ENCODE peak calls at places on chromosomes 16 and 17, in four cellular contexts. J is ascending aorta, Y is mammary epithelial cell, K is thoracic aorta. X is an unnamed sample.

GRCh38 chr16:89904606-89905510 is 13.8 kb upstream of the MC1R start:
- DNase-seq in J (no peak), Y (no peak), K (no peak), X (no peak)

GRCh38 chr17:13030459-13031305 is 12.9 kb upstream of the ELAC2 start:
- DNase-seq in J (peak; percentile 71), Y (peak; percentile 34), K (no peak), X (peak; percentile 71)

GRCh38 chr17:30443721-30444120 is 33.5 kb upstream of the GOSR1 start:
- DNase-seq in J (no peak), Y (no peak), K (no peak), X (no peak)

GRCh38 chr16:85460252-85460982 is 152.7 kb upstream of the GSE1 start:
- DNase-seq in J (no peak), Y (no peak), K (no peak), X (no peak)

GRCh38 chr17:66715745-66716156 is 119.2 kb upstream of the CACNG5 start:
- DNase-seq in J (no peak), Y (peak; percentile 61), K (no peak), X (peak; percentile 76)

GRCh38 chr17:73719588-73720071 is 75.4 kb upstream of the SDK2 start:
- DNase-seq in J (no peak), Y (no peak), K (no peak), X (no peak)

GRCh38 chr16:19710191-19710908 is 7.7 kb downstream of the KNOP1 start:
- DNase-seq in J (no peak), Y (no peak), K (no peak), X (no peak)

GRCh38 chr17:5877948-5878347 is 192.2 kb upstream of the WSCD1 start:
- DNase-seq in J (no peak), Y (no peak), K (peak; percentile 16), X (peak; percentile 11)

GRCh38 chr17:73489991-73490390 is 154.3 kb downstream of the SDK2 start:
- DNase-seq in J (no peak), Y (no peak), K (no peak), X (no peak)

GRCh38 chr17:48568499-48569259 is 9.5 kb downstream of the HOXB4 start:
- DNase-seq in J (no peak), Y (peak; percentile 48), K (no peak), X (no peak)

GRCh38 chr17:67717192-67717623 is 528 bp upstream of the NOL11 start:
- DNase-seq in J (no peak), Y (no peak), K (no peak), X (no peak)

GRCh38 chr17:57420674-57421392 is 164.5 kb downstream of the MSI2 start:
- DNase-seq in J (no peak), Y (no peak), K (no peak), X (no peak)

GRCh38 chr17:57379237-57380054 is 123.1 kb downstream of the MSI2 start:
- DNase-seq in J (no peak), Y (no peak), K (no peak), X (peak; percentile 40)

GRCh38 chr17:81470944-81471803 is 41.4 kb downstream of the ACTG1 start:
- DNase-seq in J (no peak), Y (no peak), K (no peak), X (no peak)
- H3K4me3 ChIP-seq in J (no peak overlapping the region), Y (no peak overlapping the region), K (no peak overlapping the region), X (no peak overlapping the region)

DNA sequence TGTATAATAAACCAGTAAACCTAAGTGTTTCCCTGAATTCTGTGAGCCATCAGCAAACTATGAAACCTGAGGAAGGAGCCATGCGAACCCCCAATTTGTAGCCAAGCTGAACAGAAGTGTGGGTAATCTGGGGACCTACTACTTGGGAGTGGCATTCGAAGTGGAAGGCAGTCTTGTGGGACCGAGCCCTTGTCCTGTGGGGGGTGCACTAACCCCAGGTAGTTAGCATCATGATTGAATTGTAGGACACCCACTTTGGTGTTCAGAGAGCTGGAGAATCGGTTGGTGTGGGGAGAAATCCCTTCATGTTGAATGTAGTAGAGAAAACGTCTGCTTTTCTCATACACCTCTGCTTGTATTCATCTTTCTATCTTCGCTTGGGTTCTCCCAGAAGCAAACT is 79.7 kb upstream of the CPHXL start:
- DNase-seq in J (no peak), Y (no peak), K (no peak), X (no peak)
- TF ChIP-seq CTCF in J (no peak), Y (peak; percentile 27), K (no peak), X (no peak)

GRCh38 chr16:50718061-50718760 is 23.7 kb upstream of the CYLD start:
- DNase-seq in J (no peak), Y (no peak), K (no peak), X (peak; percentile 34)
- H3K4me3 ChIP-seq in J (no peak overlapping the region), Y (no peak overlapping the region), K (no peak overlapping the region), X (no peak overlapping the region)

GRCh38 chr16:3993052-3993785 is 112.7 kb upstream of the CREBBP start:
- DNase-seq in J (no peak), Y (no peak), K (no peak), X (no peak)

GRCh38 chr16:3997231-3997841 is 116.8 kb upstream of the CREBBP start:
- DNase-seq in J (no peak), Y (no peak), K (no peak), X (no peak)

GRCh38 chr16:3988824-3989223 is 108.3 kb upstream of the CREBBP start:
- DNase-seq in J (no peak), Y (no peak), K (no peak), X (no peak)

GRCh38 chr16:3987231-3987630 is 106.7 kb upstream of the CREBBP start:
- DNase-seq in J (no peak), Y (no peak), K (no peak), X (no peak)

GRCh38 chr16:3992297-3993051 is 112.0 kb upstream of the CREBBP start:
- DNase-seq in J (no peak), Y (no peak), K (no peak), X (no peak)
- TF ChIP-seq CTCF in J (no peak), Y (no peak), K (no peak), X (no peak)

GRCh38 chr17:4850236-4850635 is 17.1 kb downstream of the MINK1 start:
- DNase-seq in J (no peak), Y (peak; percentile 90), K (no peak), X (no peak)

GRCh38 chr17:4852504-4853075 is 19.4 kb downstream of the MINK1 start:
- DNase-seq in J (no peak), Y (peak; percentile 59), K (no peak), X (peak; percentile 56)

GRCh38 chr17:4846635-4847390 is 13.7 kb downstream of the MINK1 start:
- DNase-seq in J (no peak), Y (no peak), K (no peak), X (no peak)

GRCh38 chr17:4845128-4845527 is 12.0 kb downstream of the MINK1 start:
- DNase-seq in J (no peak), Y (no peak), K (no peak), X (no peak)

GRCh38 chr17:4849011-4849536 is 15.9 kb downstream of the MINK1 start:
- DNase-seq in J (no peak), Y (peak; percentile 89), K (no peak), X (no peak)
- H3K4me3 ChIP-seq in J (no peak overlapping the region), Y (peak overlapping the region; percentile 4), K (no peak overlapping the region), X (no peak overlapping the region)

DNA sequence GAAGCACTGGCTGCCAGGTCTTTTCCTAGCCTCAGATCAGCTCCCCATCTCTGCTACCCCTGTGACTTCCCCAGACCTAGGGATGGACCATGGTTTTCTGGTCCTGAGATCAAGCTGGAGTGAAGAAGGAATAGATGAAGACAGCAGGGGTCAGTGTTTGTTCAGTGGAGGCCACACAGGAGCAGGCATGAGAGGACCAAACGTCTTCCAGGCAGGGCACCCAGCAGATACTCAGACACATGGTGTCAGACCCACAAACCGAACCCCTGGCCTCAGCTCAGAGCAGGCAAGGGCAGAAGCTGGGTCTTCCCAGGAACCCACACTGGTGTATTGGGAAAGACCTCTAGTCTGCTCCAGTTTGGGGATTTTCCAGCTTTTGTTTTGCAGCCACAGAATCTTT is 189.7 kb downstream of the IRX5 start:
- DNase-seq in J (no peak), Y (peak; percentile 16), K (no peak), X (no peak)
- TF ChIP-seq CTCF in J (no peak), Y (peak; percentile 40), K (no peak), X (no peak)

X was measured in cardiac fibroblast.